ENCODE peak calls at places on chromosomes 3 and 15, in nine cellular contexts. X is MCF 10A, A is astrocyte, C is HFF-Myc, Y is epithelial cell of esophagus, D is AG09309, U is astrocyte of the spinal cord, E is lower lobe of right lung, I is psoas muscle. W is an unnamed sample.

GRCh38 chr3:55090746-55091145 is 162.9 kb upstream of the LRTM1 start:
- DNase-seq in E (no peak), X (no peak), A (no peak), U (no peak), D (no peak), I (no peak), C (no peak), Y (no peak), W (no peak)

GRCh38 chr3:36944012-36944640 is 728 bp downstream of the TRANK1 start:
- DNase-seq in U (peak; percentile 61), I (peak; percentile 74), E (peak; percentile 72), Y (peak; percentile 53), X (no peak), C (no peak), D (no peak), A (peak; percentile 52), W (peak; percentile 58)

GRCh38 chr15:50685191-50685975 is 1.2 kb downstream of the TRPM7 start:
- DNase-seq in E (no peak), A (no peak), C (no peak), Y (peak; percentile 7), U (peak; percentile 19), D (no peak), X (peak; percentile 3), I (no peak), W (no peak)

GRCh38 chr3:30333903-30334302 is 272.5 kb upstream of the TGFBR2 start:
- DNase-seq in D (no peak), X (no peak), I (no peak), A (peak; percentile 49), E (no peak), Y (no peak), U (no peak), C (no peak), W (no peak)

GRCh38 chr3:85481411-85482192 is 522.8 kb downstream of the CADM2 start:
- DNase-seq in U (peak; percentile 19), C (no peak), D (no peak), X (no peak), E (no peak), Y (no peak), I (no peak), A (no peak), W (no peak)

GRCh38 chr15:82650046-82650670 is 3.0 kb upstream of the CPEB1 start:
- DNase-seq in D (no peak), E (no peak), U (no peak), X (no peak), I (no peak), C (no peak), A (no peak), Y (no peak), W (no peak)

GRCh38 chr3:195468391-195468776 is 25.6 kb upstream of the ACAP2 start:
- DNase-seq in C (no peak), E (no peak), I (no peak), Y (peak; percentile 22), A (no peak), U (no peak), D (no peak), X (no peak), W (no peak)

GRCh38 chr15:39099524-39099923 is 481.4 kb upstream of the THBS1 start:
- DNase-seq in A (peak; percentile 53), E (no peak), Y (no peak), D (no peak), U (no peak), X (no peak), C (no peak), I (no peak), W (no peak)

GRCh38 chr15:67744331-67745058 is 80.8 kb upstream of the SKOR1 start:
- DNase-seq in X (no peak), A (peak; percentile 15), I (no peak), E (no peak), Y (no peak), C (no peak), U (no peak), D (no peak), W (no peak)

GRCh38 chr3:99626415-99626788 is 12.0 kb upstream of the COL8A1 start:
- DNase-seq in X (no peak), C (no peak), D (no peak), I (no peak), A (no peak), Y (no peak), E (no peak), U (no peak), W (no peak)

GRCh38 chr3:45676248-45677044 is 12.8 kb upstream of the SACM1L start:
- DNase-seq in Y (no peak), U (no peak), I (no peak), X (no peak), D (no peak), C (no peak), A (no peak), E (no peak), W (no peak)

GRCh38 chr3:44825264-44825925 is 36.3 kb upstream of the TMEM42 start:
- DNase-seq in D (peak; percentile 38), Y (peak; percentile 87), X (no peak), U (peak; percentile 21), E (no peak), I (no peak), A (peak; percentile 89), C (no peak), W (no peak)

GRCh38 chr15:48862705-48863104 is 15.2 kb upstream of the EID1 start:
- DNase-seq in D (no peak), E (no peak), C (no peak), I (no peak), A (no peak), Y (no peak), X (no peak), U (no peak), W (no peak)

GRCh38 chr3:152646004-152646403 is 188.9 kb upstream of the P2RY1 start:
- DNase-seq in E (no peak), A (no peak), C (no peak), D (no peak), X (no peak), U (no peak), I (no peak), Y (no peak), W (no peak)

GRCh38 chr3:132399054-132399929 is 18.0 kb upstream of the DNAJC13 start:
- DNase-seq in I (no peak), D (no peak), Y (peak; percentile 70), A (peak; percentile 30), E (no peak), X (peak; percentile 66), C (no peak), U (peak; percentile 61), W (no peak)

DNA sequence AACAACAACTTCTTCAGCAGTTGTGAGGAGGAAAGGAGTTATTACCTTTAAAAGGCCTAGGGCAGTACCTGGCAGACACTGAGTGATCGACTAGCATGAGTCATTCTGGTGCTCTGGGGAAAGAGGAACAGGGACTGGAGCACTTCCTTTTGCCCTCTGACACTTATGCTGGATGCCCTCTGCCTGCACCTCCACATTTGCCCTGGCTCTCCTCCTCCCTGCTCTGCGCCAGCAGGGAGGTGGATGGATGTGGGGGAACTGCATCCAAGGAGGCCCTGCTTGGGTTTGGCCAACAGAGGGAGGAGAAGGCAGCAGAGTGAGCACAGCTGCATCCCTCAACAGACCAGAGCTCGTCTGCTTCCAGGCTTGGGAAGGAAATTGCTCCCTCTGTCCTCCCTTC is 75.1 kb downstream of the SEMA5B start:
- DNase-seq in E (no peak), I (no peak), D (no peak), C (no peak), A (no peak), X (peak; percentile 75), U (no peak), Y (peak; percentile 87), W (no peak)
- TF ChIP-seq CTCF in E (no peak), I (no peak), D (no peak), C (no peak), A (no peak), X (no peak), U (peak; percentile 16), Y (peak; percentile 7), W (no peak)

GRCh38 chr15:88701561-88702095 is 62.8 kb downstream of the ISG20 start:
- DNase-seq in A (no peak), X (peak; percentile 54), E (no peak), D (no peak), U (no peak), Y (peak; percentile 23), I (no peak), C (no peak), W (no peak)
- TF ChIP-seq CTCF in A (peak; percentile 12), X (peak; percentile 31), E (peak; percentile 31), D (no peak), U (peak; percentile 35), Y (peak; percentile 44), I (no peak), C (peak; percentile 17), W (no peak)

DNA sequence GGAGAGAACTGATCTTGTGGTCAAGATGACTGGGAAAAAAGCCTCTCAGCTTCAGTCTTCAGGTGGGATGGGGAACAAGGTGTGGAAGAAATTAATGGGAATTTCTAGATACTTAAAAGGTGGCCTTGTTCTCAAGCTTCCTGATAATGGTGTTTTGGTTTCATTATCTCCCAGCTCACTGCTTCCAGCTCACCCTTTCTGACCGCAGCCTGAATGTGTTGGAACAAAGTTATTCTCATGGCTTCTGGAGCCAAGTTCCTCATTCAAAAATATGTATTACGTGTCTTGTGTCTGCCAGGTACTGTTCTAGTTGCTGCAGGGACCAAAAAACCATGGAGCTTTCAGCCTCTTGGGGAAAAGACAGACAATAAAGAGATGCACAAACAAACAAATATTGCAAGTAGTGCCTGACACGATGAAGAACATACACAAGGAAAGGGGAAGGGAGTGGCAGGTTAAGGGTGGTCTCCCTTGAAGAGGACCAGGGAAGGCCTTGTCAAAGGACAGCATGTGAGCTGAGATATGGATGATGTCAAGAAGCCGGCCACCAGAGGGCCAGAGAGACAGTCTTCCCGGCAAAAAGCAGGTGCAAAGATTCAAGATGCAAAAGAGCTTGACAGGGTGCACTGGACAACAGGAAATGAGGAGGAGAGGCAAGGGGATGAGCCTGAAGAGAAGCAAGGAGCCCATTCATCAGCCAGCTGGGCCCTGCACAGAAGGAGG is 35.5 kb downstream of the ARRDC4 start:
- DNase-seq in U (no peak), Y (peak; percentile 85), D (no peak), X (no peak), I (no peak), A (no peak), C (no peak), E (no peak), W (peak; percentile 25)
- TF ChIP-seq CTCF in U (no peak), Y (peak; percentile 53), D (no peak), X (peak; percentile 33), I (peak; percentile 24), A (no peak), C (peak; percentile 51), E (no peak), W (peak; percentile 26)

GRCh38 chr3:186600896-186601295 is 12.0 kb upstream of the AHSG start:
- DNase-seq in I (no peak), D (no peak), X (no peak), C (no peak), A (no peak), Y (no peak), E (no peak), U (no peak), W (no peak)

GRCh38 chr3:186599785-186600166 is 13.1 kb upstream of the AHSG start:
- DNase-seq in U (no peak), A (no peak), D (no peak), X (no peak), C (no peak), Y (no peak), E (no peak), I (no peak), W (no peak)

GRCh38 chr3:186598794-186599141 is 14.1 kb upstream of the AHSG start:
- DNase-seq in C (no peak), U (no peak), Y (no peak), D (no peak), X (no peak), A (no peak), E (no peak), I (no peak), W (no peak)

GRCh38 chr3:186598108-186598784 is 14.6 kb upstream of the AHSG start:
- DNase-seq in U (peak; percentile 22), Y (peak; percentile 23), X (peak; percentile 57), E (no peak), C (no peak), A (peak; percentile 88), D (no peak), I (no peak), W (no peak)

GRCh38 chr3:186599142-186599784 is 13.6 kb upstream of the AHSG start:
- DNase-seq in X (no peak), I (no peak), Y (no peak), E (no peak), D (no peak), A (no peak), U (no peak), C (no peak), W (no peak)
- TF ChIP-seq CTCF in X (no peak), I (no peak), Y (no peak), E (no peak), D (no peak), A (no peak), U (no peak), C (no peak), W (no peak)